ENCODE peak calls at places on chromosomes 5 and 9, in six cellular contexts. K, L, P, T, D and F are unnamed samples.

GRCh38 chr5:113205807-113206206 is 229.0 kb downstream of the TSSK1B start:
- DNase-seq in K (no peak), T (no peak), P (no peak), D (no peak), L (no peak), F (no peak)

GRCh38 chr5:121366515-121366914 is 485.2 kb upstream of the FTMT start:
- DNase-seq in K (peak; percentile 12), T (no peak), D (no peak), P (no peak), L (peak; percentile 41), F (no peak)

GRCh38 chr5:55855509-55855908 is 4.4 kb downstream of the IL31RA start:
- DNase-seq in P (no peak), T (no peak), K (no peak), D (no peak), L (no peak), F (no peak)

GRCh38 chr9:16029056-16029615 is 476.3 kb downstream of the CCDC171 start:
- DNase-seq in K (no peak), D (no peak), T (no peak), P (no peak), L (no peak), F (no peak)

GRCh38 chr9:88746029-88746743 is 211.2 kb downstream of the NXNL2 start:
- DNase-seq in D (no peak), P (no peak), L (peak; percentile 85), K (no peak), T (no peak), F (no peak)

GRCh38 chr5:173611706-173612105 is 4.7 kb downstream of the BOD1 start:
- DNase-seq in D (no peak), K (no peak), L (no peak), T (no peak), P (no peak), F (no peak)

GRCh38 chr5:180647465-180647864 is 1.9 kb downstream of the FLT4 start:
- DNase-seq in L (no peak), P (no peak), K (no peak), D (no peak), T (no peak), F (no peak)

GRCh38 chr5:163569284-163569683 is 63.9 kb downstream of the MAT2B start:
- DNase-seq in L (peak; percentile 30), D (no peak), K (no peak), T (no peak), P (no peak), F (no peak)

GRCh38 chr9:21506910-21507795 is 25.0 kb upstream of the IFNE start:
- DNase-seq in L (peak; percentile 61), T (no peak), K (no peak), P (no peak), D (no peak), F (no peak)

GRCh38 chr9:130527651-130528310 is 51.6 kb upstream of the FUBP3 start:
- DNase-seq in D (no peak), T (no peak), K (no peak), L (no peak), P (no peak), F (no peak)

GRCh38 chr9:17588395-17588794 is 9.5 kb downstream of the SH3GL2 start:
- DNase-seq in L (no peak), K (no peak), D (no peak), T (no peak), P (no peak), F (no peak)